ENCODE peak calls at places on chromosomes 3 and 15, in ten cellular contexts. S is tibial artery, R is NCI-H1417, Y is pulmonary artery endothelial cell, I is GM12878, E is Calu3, A is HTR-8/SVneo, U is islet precursor cell, Z is D341Med, T is choroid plexus epithelial cell. O is an unnamed sample.

GRCh38 chr3:88150371-88150770 is 612 bp downstream of the C3orf38 start:
- DNase-seq in S (no peak), R (no peak), Y (no peak), I (no peak), E (no peak), A (no peak), U (no peak), Z (peak), T (peak), O (peak)

GRCh38 chr3:69294014-69294771 is 91.7 kb downstream of the FRMD4B start:
- DNase-seq in S (no peak), R (peak), Y (no peak), I (no peak), E (no peak), A (no peak), U (peak), Z (no peak), T (peak), O (no peak)

GRCh38 chr3:14988988-14989394 is 41.6 kb downstream of the NR2C2 start:
- DNase-seq in S (no peak), R (no peak), Y (no peak), I (peak), E (no peak), A (no peak), U (peak), Z (no peak), T (no peak), O (peak)

GRCh38 chr15:58307313-58307961 is 124.4 kb upstream of the LIPC start:
- DNase-seq in S (no peak), R (no peak), Y (no peak), I (no peak), E (no peak), A (no peak), U (no peak), Z (peak), T (peak), O (no peak)

GRCh38 chr15:92637621-92638020 is 18.0 kb downstream of the FAM174B start:
- DNase-seq in S (no peak), R (no peak), Y (no peak), I (no peak), E (no peak), A (no peak), U (peak), Z (no peak), T (no peak), O (no peak)

GRCh38 chr3:3110299-3110630 is at the start of gene IL5RA:
- DNase-seq in S (no peak), R (no peak), Y (no peak), I (no peak), E (no peak), A (no peak), U (no peak), Z (no peak), T (peak), O (no peak)

GRCh38 chr3:181764544-181764943 is 52.8 kb downstream of the SOX2 start:
- DNase-seq in S (no peak), R (no peak), Y (no peak), I (no peak), E (no peak), A (no peak), U (no peak), Z (no peak), T (no peak), O (no peak)

GRCh38 chr15:99134317-99134821 is 29.5 kb downstream of the SYNM start:
- DNase-seq in S (no peak), R (no peak), Y (no peak), I (no peak), E (no peak), A (no peak), U (no peak), Z (no peak), T (no peak), O (no peak)

GRCh38 chr15:31442203-31443090 is 115.8 kb downstream of the KLF13 start:
- DNase-seq in S (no peak), R (no peak), Y (no peak), I (no peak), E (no peak), A (peak), U (no peak), Z (peak), T (peak), O (no peak)

GRCh38 chr15:80620931-80621330 is 74.2 kb upstream of the ABHD17C start:
- DNase-seq in S (no peak), R (no peak), Y (peak), I (no peak), E (no peak), A (no peak), U (no peak), Z (no peak), T (no peak), O (no peak)

GRCh38 chr15:87609474-87609873 is 647.1 kb downstream of the NTRK3 start:
- DNase-seq in S (no peak), R (no peak), Y (peak), I (no peak), E (no peak), A (no peak), U (no peak), Z (no peak), T (peak), O (no peak)

GRCh38 chr15:46137443-46137842 is 502.6 kb downstream of the SQOR start:
- DNase-seq in S (no peak), R (no peak), Y (no peak), I (no peak), E (no peak), A (no peak), U (no peak), Z (no peak), T (no peak), O (no peak)

GRCh38 chr15:51077565-51078153 is 17.0 kb downstream of the TNFAIP8L3 start:
- DNase-seq in S (peak), R (no peak), Y (no peak), I (peak), E (no peak), A (no peak), U (peak), Z (no peak), T (peak), O (peak)

GRCh38 chr3:127139601-127140500 is 53.1 kb upstream of the PRR23E start:
- DNase-seq in S (peak), R (no peak), Y (no peak), I (no peak), E (no peak), A (no peak), U (peak), Z (no peak), T (no peak), O (no peak)

GRCh38 chr3:13389378-13389777 is 30.7 kb downstream of the NUP210 start:
- DNase-seq in S (no peak), R (no peak), Y (no peak), I (no peak), E (no peak), A (no peak), U (peak), Z (no peak), T (no peak), O (no peak)

GRCh38 chr3:43073836-43074220 is 32.1 kb downstream of the POMGNT2 start:
- DNase-seq in S (no peak), R (no peak), Y (no peak), I (no peak), E (no peak), A (no peak), U (no peak), Z (no peak), T (no peak), O (no peak)

GRCh38 chr3:14793126-14793857 is 25.5 kb upstream of the FGD5 start:
- DNase-seq in S (peak), R (no peak), Y (no peak), I (no peak), E (no peak), A (no peak), U (peak), Z (no peak), T (no peak), O (no peak)

GRCh38 chr3:48652923-48653715 is 9.6 kb downstream of the CELSR3 start:
- DNase-seq in S (no peak), R (no peak), Y (no peak), I (no peak), E (peak), A (no peak), U (no peak), Z (no peak), T (no peak), O (no peak)

GRCh38 chr15:49382394-49382793 is 40.6 kb upstream of the FGF7 start:
- DNase-seq in S (no peak), R (no peak), Y (no peak), I (no peak), E (no peak), A (no peak), U (no peak), Z (no peak), T (no peak), O (no peak)

GRCh38 chr3:177893321-177893720 is 642.9 kb upstream of the KCNMB2 start:
- DNase-seq in S (no peak), R (no peak), Y (no peak), I (no peak), E (no peak), A (no peak), U (no peak), Z (no peak), T (no peak), O (no peak)

GRCh38 chr3:167148121-167148520 is 232.0 kb downstream of the ZBBX start:
- DNase-seq in S (no peak), R (no peak), Y (no peak), I (no peak), E (no peak), A (no peak), U (no peak), Z (no peak), T (no peak), O (no peak)

GRCh38 chr3:54427951-54428871 is 305.9 kb downstream of the CACNA2D3 start:
- DNase-seq in S (no peak), R (peak), Y (peak), I (peak), E (peak), A (peak), U (peak), Z (peak), T (peak), O (peak)

GRCh38 chr3:136075218-136075808 is 109.8 kb downstream of the PPP2R3A start:
- DNase-seq in S (peak), R (peak), Y (peak), I (peak), E (peak), A (peak), U (peak), Z (peak), T (peak), O (peak)

GRCh38 chr3:189363856-189364255 is 192.1 kb downstream of the TPRG1 start:
- DNase-seq in S (peak), R (no peak), Y (no peak), I (no peak), E (no peak), A (no peak), U (no peak), Z (no peak), T (peak), O (no peak)

GRCh38 chr3:124217542-124217941 is 225.6 kb upstream of the ROPN1 start:
- DNase-seq in S (no peak), R (no peak), Y (no peak), I (no peak), E (peak), A (peak), U (peak), Z (no peak), T (peak), O (peak)

GRCh38 chr15:66251065-66251789 is 2.3 kb downstream of the MEGF11 start:
- DNase-seq in S (no peak), R (no peak), Y (no peak), I (no peak), E (no peak), A (no peak), U (no peak), Z (no peak), T (no peak), O (no peak)

GRCh38 chr3:10892622-10893021 is 76.6 kb downstream of the SLC6A11 start:
- DNase-seq in S (no peak), R (no peak), Y (no peak), I (no peak), E (no peak), A (no peak), U (no peak), Z (no peak), T (no peak), O (no peak)

GRCh38 chr3:59766165-59766872 is 716.5 kb upstream of the CFAP20DC start:
- DNase-seq in S (no peak), R (no peak), Y (no peak), I (no peak), E (no peak), A (no peak), U (no peak), Z (no peak), T (no peak), O (no peak)

GRCh38 chr3:12522721-12523120 is 22.6 kb downstream of the MKRN2OS start:
- DNase-seq in S (no peak), R (no peak), Y (no peak), I (no peak), E (no peak), A (no peak), U (no peak), Z (no peak), T (no peak), O (no peak)

GRCh38 chr3:152139651-152140050 is 129.1 kb upstream of the MBNL1 start:
- DNase-seq in S (no peak), R (no peak), Y (no peak), I (no peak), E (no peak), A (no peak), U (no peak), Z (no peak), T (no peak), O (no peak)

GRCh38 chr3:129768728-129769127 is 124.8 kb downstream of the TMCC1 start:
- DNase-seq in S (no peak), R (no peak), Y (no peak), I (no peak), E (no peak), A (no peak), U (no peak), Z (no peak), T (no peak), O (no peak)

GRCh38 chr3:183427206-183428139 is 946 bp downstream of the MCF2L2 start:
- DNase-seq in S (no peak), R (no peak), Y (no peak), I (no peak), E (no peak), A (no peak), U (no peak), Z (no peak), T (no peak), O (no peak)

GRCh38 chr15:80755884-80756283 is 23.3 kb upstream of the CEMIP start:
- DNase-seq in S (no peak), R (no peak), Y (no peak), I (no peak), E (no peak), A (no peak), U (no peak), Z (no peak), T (no peak), O (no peak)

GRCh38 chr15:40857601-40858351 is 13.9 kb downstream of the SPINT1 start:
- DNase-seq in S (peak), R (peak), Y (no peak), I (no peak), E (peak), A (peak), U (peak), Z (peak), T (peak), O (no peak)

GRCh38 chr15:55740981-55741591 is 1.9 kb downstream of the PRTG start:
- DNase-seq in S (no peak), R (no peak), Y (no peak), I (no peak), E (no peak), A (no peak), U (no peak), Z (no peak), T (peak), O (no peak)

GRCh38 chr3:183283886-183284285 is 30.8 kb downstream of the B3GNT5 start:
- DNase-seq in S (no peak), R (no peak), Y (no peak), I (no peak), E (no peak), A (no peak), U (no peak), Z (no peak), T (no peak), O (no peak)

GRCh38 chr3:3200632-3201212 is 21.2 kb upstream of the CRBN start:
- DNase-seq in S (no peak), R (peak), Y (peak), I (peak), E (peak), A (peak), U (peak), Z (peak), T (peak), O (peak)

GRCh38 chr15:27342991-27343390 is 372.0 kb downstream of the GABRG3 start:
- DNase-seq in S (no peak), R (peak), Y (no peak), I (no peak), E (no peak), A (no peak), U (peak), Z (no peak), T (no peak), O (no peak)

GRCh38 chr3:149448331-149448831 is 26.1 kb upstream of the TM4SF4 start:
- DNase-seq in S (no peak), R (no peak), Y (no peak), I (no peak), E (no peak), A (peak), U (no peak), Z (no peak), T (peak), O (no peak)